ENCODE peak calls at places on chromosome 14, in four cellular contexts. W is left lung, K is HCT116, J is cardiac muscle cell. P is an unnamed sample.

GRCh38 chr14:97456958-97457357 is 659.8 kb downstream of the VRK1 start:
- DNase-seq in K (no peak), J (no peak), W (no peak), P (peak; percentile 31)

GRCh38 chr14:92615451-92615850 is 101.9 kb downstream of the RIN3 start:
- DNase-seq in J (no peak), W (no peak), K (no peak), P (no peak)

GRCh38 chr14:74190910-74191575 is 48.2 kb upstream of the VSX2 start:
- DNase-seq in K (no peak), J (no peak), W (no peak), P (no peak)

GRCh38 chr14:69354383-69355154 is 43.5 kb downstream of the ERH start:
- DNase-seq in K (no peak), W (no peak), J (no peak), P (peak; percentile 12)

GRCh38 chr14:61965030-61965745 is 203.0 kb downstream of the SNAPC1 start:
- DNase-seq in W (no peak), J (no peak), K (no peak), P (peak; percentile 89)

GRCh38 chr14:54632452-54632851 is 65.5 kb downstream of the SAMD4A start:
- DNase-seq in W (no peak), K (no peak), J (no peak), P (no peak)

GRCh38 chr14:74921987-74922751 is 891 bp downstream of the RPS6KL1 start:
- DNase-seq in W (no peak), J (no peak), K (no peak), P (no peak)

GRCh38 chr14:101228949-101229541 is 325.5 kb upstream of the RTL1 start:
- DNase-seq in K (no peak), J (no peak), W (peak; percentile 23), P (no peak)

GRCh38 chr14:54109521-54110120 is 153.0 kb upstream of the BMP4 start:
- DNase-seq in J (no peak), W (no peak), K (no peak), P (no peak)

GRCh38 chr14:20798318-20798717 is 4.3 kb downstream of the RNASE1 start:
- DNase-seq in K (no peak), W (no peak), J (no peak), P (no peak)

GRCh38 chr14:20798932-20799331 is 3.7 kb downstream of the RNASE1 start:
- DNase-seq in K (no peak), W (no peak), J (no peak), P (no peak)

GRCh38 chr14:20799444-20799843 is 3.2 kb downstream of the RNASE1 start:
- DNase-seq in W (no peak), K (no peak), J (no peak), P (no peak)

GRCh38 chr14:20801726-20802125 is 918 bp downstream of the RNASE1 start:
- DNase-seq in W (peak; percentile 61), K (no peak), J (no peak), P (no peak)

GRCh38 chr14:20799955-20800544 is 2.6 kb downstream of the RNASE1 start:
- DNase-seq in W (peak; percentile 66), J (peak; percentile 93), K (no peak), P (no peak)
- H3K27ac ChIP-seq in W (peak overlapping the region; percentile 75), J (peak overlapping the region; percentile 99), K (no peak overlapping the region), P (no peak overlapping the region)

GRCh38 chr14:34356267-34356660 is 105.8 kb downstream of the SPTSSA start:
- DNase-seq in J (no peak), K (no peak), W (no peak), P (peak; percentile 33)
- H3K27ac ChIP-seq in J (no peak overlapping the region), K (no peak overlapping the region), W (no peak overlapping the region), P (peak overlapping the region; percentile 49)

GRCh38 chr14:105487449-105487985 is 831 bp downstream of the CRIP1 start:
- DNase-seq in J (no peak), K (no peak), W (peak; percentile 83), P (no peak)
- H3K27ac ChIP-seq in J (peak overlapping the region; percentile 92), K (peak overlapping the region; percentile 94), W (peak overlapping the region; percentile 97), P (no peak overlapping the region)

GRCh38 chr14:90368946-90369721 is 27.7 kb upstream of the CALM1 start:
- DNase-seq in J (no peak), K (peak; percentile 36), W (no peak), P (no peak)
- H3K27ac ChIP-seq in J (no peak overlapping the region), K (no peak overlapping the region), W (no peak overlapping the region), P (no peak overlapping the region)

GRCh38 chr14:50657753-50658152 is 10.4 kb downstream of the SAV1 start:
- DNase-seq in K (no peak), W (no peak), J (no peak), P (no peak)

GRCh38 chr14:50658203-50658602 is 9.9 kb downstream of the SAV1 start:
- DNase-seq in K (no peak), W (no peak), J (no peak), P (no peak)

DNA sequence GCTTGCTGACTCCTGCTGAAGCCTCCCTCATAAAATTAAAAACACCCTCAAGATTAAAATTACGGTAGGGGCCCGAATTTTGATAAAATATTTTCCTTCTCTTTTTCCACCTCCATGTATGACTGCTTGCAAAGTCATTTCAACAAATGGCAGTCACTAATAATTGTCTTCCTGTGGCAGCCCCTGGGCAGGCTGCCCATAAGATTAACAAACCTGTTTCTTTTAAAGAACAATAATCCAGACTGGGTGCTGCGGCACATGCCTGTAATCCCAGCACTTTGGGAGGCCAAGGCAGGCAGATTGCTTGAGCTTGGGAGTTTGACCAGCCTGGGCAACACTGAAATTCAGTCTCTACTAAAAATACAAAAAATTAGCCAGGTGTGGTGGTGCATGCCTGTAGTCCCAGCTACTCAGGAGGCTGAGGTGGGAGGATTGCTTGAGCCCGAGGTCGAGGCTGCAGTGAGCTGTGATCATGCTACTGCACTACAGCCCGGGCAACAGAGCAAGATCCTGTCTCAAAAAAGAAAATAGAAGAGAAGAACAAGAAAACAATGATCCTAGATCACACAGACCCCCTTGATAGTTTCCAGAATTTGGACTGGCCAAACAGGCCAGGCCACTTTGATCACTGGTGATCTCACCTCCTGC is 8.7 kb downstream of the SAV1 start:
- DNase-seq in W (no peak), K (no peak), J (no peak), P (no peak)
- H3K27ac ChIP-seq in W (no peak overlapping the region), K (no peak overlapping the region), J (no peak overlapping the region), P (no peak overlapping the region)

P was measured in epithelial cell of prostate.